ENCODE peak calls at places on chromosomes 5 and 9, in nine cellular contexts. One of them, this sample, is unnamed.

GRCh38 chr9:8366161-8366926 is 566.8 kb upstream of the DMAC1 start:
- DNase-seq in stomach: no peak
- DNase-seq in K562: no peak
- DNase-seq in transverse colon: no peak
- DNase-seq in GM12878: no peak
- DNase-seq in endothelial cell of umbilical vein: peak; percentile 88
- DNase-seq in upper lobe of left lung: no peak
- DNase-seq in spleen: no peak
- DNase-seq in breast epithelium: no peak
- DNase-seq in this sample: no peak

GRCh38 chr9:16828335-16829281 is 41.9 kb downstream of the BNC2 start:
- DNase-seq in stomach: no peak
- DNase-seq in GM12878: no peak
- DNase-seq in endothelial cell of umbilical vein: peak; percentile 28
- DNase-seq in K562: no peak
- DNase-seq in transverse colon: peak; percentile 18
- DNase-seq in breast epithelium: no peak
- DNase-seq in upper lobe of left lung: peak; percentile 68
- DNase-seq in spleen: no peak
- DNase-seq in this sample: peak; percentile 78

GRCh38 chr5:143405063-143405746 is 1.7 kb upstream of the NR3C1 start:
- DNase-seq in upper lobe of left lung: peak; percentile 96
- DNase-seq in GM12878: no peak
- DNase-seq in K562: peak; percentile 67
- DNase-seq in transverse colon: peak; percentile 87
- DNase-seq in stomach: peak; percentile 84
- DNase-seq in breast epithelium: peak; percentile 82
- DNase-seq in endothelial cell of umbilical vein: peak; percentile 80
- DNase-seq in spleen: peak; percentile 97
- DNase-seq in this sample: peak; percentile 92

GRCh38 chr5:5025774-5026406 is 114.2 kb upstream of the ADAMTS16 start:
- DNase-seq in breast epithelium: no peak
- DNase-seq in GM12878: no peak
- DNase-seq in upper lobe of left lung: no peak
- DNase-seq in spleen: no peak
- DNase-seq in transverse colon: no peak
- DNase-seq in endothelial cell of umbilical vein: no peak
- DNase-seq in K562: no peak
- DNase-seq in stomach: no peak
- DNase-seq in this sample: no peak

GRCh38 chr5:142677212-142677611 is 8.7 kb downstream of the FGF1 start:
- DNase-seq in stomach: no peak
- DNase-seq in upper lobe of left lung: no peak
- DNase-seq in GM12878: no peak
- DNase-seq in transverse colon: no peak
- DNase-seq in endothelial cell of umbilical vein: no peak
- DNase-seq in K562: no peak
- DNase-seq in breast epithelium: no peak
- DNase-seq in spleen: no peak
- DNase-seq in this sample: no peak

GRCh38 chr9:21085010-21085409 is 7.3 kb upstream of the IFNB1 start:
- DNase-seq in breast epithelium: no peak
- DNase-seq in endothelial cell of umbilical vein: no peak
- DNase-seq in K562: no peak
- DNase-seq in stomach: no peak
- DNase-seq in upper lobe of left lung: no peak
- DNase-seq in spleen: no peak
- DNase-seq in GM12878: no peak
- DNase-seq in transverse colon: no peak
- DNase-seq in this sample: no peak

GRCh38 chr9:24846248-24846912 is 300.7 kb upstream of the IZUMO3 start:
- DNase-seq in stomach: no peak
- DNase-seq in endothelial cell of umbilical vein: no peak
- DNase-seq in K562: no peak
- DNase-seq in spleen: no peak
- DNase-seq in GM12878: no peak
- DNase-seq in breast epithelium: no peak
- DNase-seq in transverse colon: no peak
- DNase-seq in upper lobe of left lung: no peak
- DNase-seq in this sample: no peak

GRCh38 chr9:101991926-101992325 is 253.5 kb upstream of the GRIN3A start:
- DNase-seq in K562: no peak
- DNase-seq in stomach: no peak
- DNase-seq in transverse colon: no peak
- DNase-seq in endothelial cell of umbilical vein: no peak
- DNase-seq in spleen: no peak
- DNase-seq in breast epithelium: no peak
- DNase-seq in GM12878: no peak
- DNase-seq in upper lobe of left lung: no peak
- DNase-seq in this sample: no peak

GRCh38 chr9:76206821-76207220 is 187.4 kb downstream of the RFK start:
- DNase-seq in spleen: no peak
- DNase-seq in GM12878: no peak
- DNase-seq in transverse colon: no peak
- DNase-seq in endothelial cell of umbilical vein: no peak
- DNase-seq in stomach: no peak
- DNase-seq in K562: no peak
- DNase-seq in upper lobe of left lung: no peak
- DNase-seq in breast epithelium: no peak
- DNase-seq in this sample: no peak

GRCh38 chr5:73938280-73938937 is 312.4 kb downstream of the ARHGEF28 start:
- DNase-seq in endothelial cell of umbilical vein: peak; percentile 55
- DNase-seq in upper lobe of left lung: no peak
- DNase-seq in spleen: no peak
- DNase-seq in breast epithelium: peak; percentile 67
- DNase-seq in K562: no peak
- DNase-seq in GM12878: no peak
- DNase-seq in stomach: no peak
- DNase-seq in transverse colon: no peak
- DNase-seq in this sample: no peak

GRCh38 chr9:132154925-132155324 is 6.9 kb upstream of the NTNG2 start:
- DNase-seq in upper lobe of left lung: no peak
- DNase-seq in breast epithelium: no peak
- DNase-seq in GM12878: no peak
- DNase-seq in transverse colon: no peak
- DNase-seq in stomach: no peak
- DNase-seq in K562: peak; percentile 23
- DNase-seq in spleen: no peak
- DNase-seq in endothelial cell of umbilical vein: no peak
- DNase-seq in this sample: no peak

GRCh38 chr5:142783601-142784291 is 13.6 kb downstream of the ARHGAP26 start:
- DNase-seq in endothelial cell of umbilical vein: no peak
- DNase-seq in K562: no peak
- DNase-seq in GM12878: peak; percentile 52
- DNase-seq in spleen: no peak
- DNase-seq in stomach: no peak
- DNase-seq in breast epithelium: no peak
- DNase-seq in transverse colon: no peak
- DNase-seq in upper lobe of left lung: peak; percentile 19
- DNase-seq in this sample: peak; percentile 75

GRCh38 chr9:98149422-98149821 is 30.4 kb upstream of the TRIM14 start:
- DNase-seq in stomach: no peak
- DNase-seq in K562: no peak
- DNase-seq in spleen: no peak
- DNase-seq in transverse colon: no peak
- DNase-seq in GM12878: no peak
- DNase-seq in endothelial cell of umbilical vein: no peak
- DNase-seq in breast epithelium: no peak
- DNase-seq in upper lobe of left lung: no peak
- DNase-seq in this sample: no peak

GRCh38 chr5:39800202-39800601 is 375.4 kb upstream of the DAB2 start:
- DNase-seq in K562: no peak
- DNase-seq in transverse colon: no peak
- DNase-seq in spleen: no peak
- DNase-seq in breast epithelium: no peak
- DNase-seq in upper lobe of left lung: no peak
- DNase-seq in GM12878: no peak
- DNase-seq in stomach: no peak
- DNase-seq in endothelial cell of umbilical vein: no peak
- DNase-seq in this sample: no peak

GRCh38 chr5:168218746-168219145 is 72.7 kb upstream of the WWC1 start:
- DNase-seq in stomach: no peak
- DNase-seq in transverse colon: no peak
- DNase-seq in breast epithelium: no peak
- DNase-seq in upper lobe of left lung: no peak
- DNase-seq in K562: no peak
- DNase-seq in spleen: no peak
- DNase-seq in GM12878: no peak
- DNase-seq in endothelial cell of umbilical vein: no peak
- DNase-seq in this sample: no peak

GRCh38 chr5:147403659-147404640 is 105.9 kb downstream of the DPYSL3 start:
- DNase-seq in K562: no peak
- DNase-seq in endothelial cell of umbilical vein: peak; percentile 96
- DNase-seq in upper lobe of left lung: peak; percentile 50
- DNase-seq in stomach: no peak
- DNase-seq in spleen: no peak
- DNase-seq in transverse colon: peak; percentile 32
- DNase-seq in GM12878: peak; percentile 63
- DNase-seq in breast epithelium: no peak
- DNase-seq in this sample: peak; percentile 93

DNA sequence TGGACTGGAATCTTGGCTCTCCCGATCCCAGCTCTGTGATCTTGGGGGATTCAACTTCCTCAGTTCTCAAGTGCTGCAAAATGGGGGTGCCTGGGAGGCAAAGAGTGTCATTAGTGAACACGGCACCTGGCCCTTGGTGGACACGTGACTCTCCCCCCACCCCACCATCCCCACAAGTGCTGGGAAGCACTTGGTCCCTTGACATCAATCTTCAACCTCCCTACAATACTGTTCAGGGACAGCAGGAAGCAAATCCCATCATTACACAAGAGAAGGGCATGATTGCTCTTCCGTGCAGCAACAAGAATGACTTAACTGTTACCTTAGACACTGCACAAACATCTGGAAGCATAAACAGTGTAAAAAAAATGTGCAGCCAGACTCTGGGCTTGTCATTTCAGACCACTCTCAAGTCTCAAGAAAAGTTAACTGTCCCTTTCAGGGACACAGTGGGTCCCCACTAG is 61.4 kb downstream of the PSMB7 start:
- DNase-seq in endothelial cell of umbilical vein: no peak
- DNase-seq in stomach: no peak
- DNase-seq in spleen: peak; percentile 29
- DNase-seq in GM12878: no peak
- DNase-seq in transverse colon: no peak
- DNase-seq in upper lobe of left lung: no peak
- DNase-seq in breast epithelium: no peak
- DNase-seq in K562: no peak
- DNase-seq in this sample: peak; percentile 50
- H3K4me3 ChIP-seq in endothelial cell of umbilical vein: no peak overlapping the region
- H3K4me3 ChIP-seq in stomach: no peak overlapping the region
- H3K4me3 ChIP-seq in spleen: no peak overlapping the region
- H3K4me3 ChIP-seq in GM12878: no peak overlapping the region
- H3K4me3 ChIP-seq in transverse colon: no peak overlapping the region
- H3K4me3 ChIP-seq in upper lobe of left lung: no peak overlapping the region
- H3K4me3 ChIP-seq in breast epithelium: no peak overlapping the region
- H3K4me3 ChIP-seq in K562: no peak overlapping the region
- H3K4me3 ChIP-seq in this sample: no peak overlapping the region

DNA sequence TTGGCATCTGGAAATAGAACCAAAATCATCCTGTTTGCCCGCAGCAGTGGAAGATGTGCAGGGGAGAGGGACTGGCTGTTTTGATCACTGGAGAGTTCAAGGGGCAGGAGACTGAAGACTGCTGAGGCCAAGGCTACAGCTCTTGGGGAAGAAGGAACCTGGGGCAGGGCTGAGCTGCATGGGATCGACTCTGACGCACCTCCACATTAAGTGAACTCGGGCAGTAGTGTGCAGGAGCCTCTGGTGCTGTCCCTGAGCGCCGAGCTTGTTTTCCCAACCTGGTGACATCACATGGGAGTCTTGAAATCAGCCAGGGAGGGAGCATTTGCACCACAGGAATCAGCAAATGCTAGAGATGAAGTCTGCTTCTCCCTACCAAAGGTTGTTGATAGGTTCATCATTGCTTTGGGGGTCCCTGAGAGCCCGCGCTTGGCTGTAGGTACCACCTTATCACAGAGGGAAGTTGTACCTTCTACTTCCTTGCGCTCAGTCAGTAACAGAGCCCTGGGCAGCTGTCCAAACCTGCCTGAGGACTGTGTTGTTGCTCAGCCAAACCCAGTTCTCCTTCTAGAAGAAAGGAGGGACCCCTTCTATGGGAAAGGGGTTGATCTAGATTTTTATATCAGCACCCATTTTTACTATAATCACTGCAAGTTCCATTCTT is 52.3 kb upstream of the CTSL start:
- DNase-seq in transverse colon: no peak
- DNase-seq in upper lobe of left lung: no peak
- DNase-seq in K562: no peak
- DNase-seq in GM12878: no peak
- DNase-seq in stomach: peak; percentile 70
- DNase-seq in breast epithelium: no peak
- DNase-seq in spleen: no peak
- DNase-seq in endothelial cell of umbilical vein: no peak
- DNase-seq in this sample: no peak
- TF ChIP-seq POLR2AphosphoS5 in transverse colon: no peak
- TF ChIP-seq POLR2AphosphoS5 in upper lobe of left lung: no peak
- TF ChIP-seq POLR2AphosphoS5 in K562: no peak
- TF ChIP-seq POLR2AphosphoS5 in GM12878: no peak
- TF ChIP-seq POLR2AphosphoS5 in stomach: no peak
- TF ChIP-seq POLR2AphosphoS5 in breast epithelium: no peak
- TF ChIP-seq POLR2AphosphoS5 in spleen: no peak
- TF ChIP-seq POLR2AphosphoS5 in endothelial cell of umbilical vein: no peak
- TF ChIP-seq POLR2AphosphoS5 in this sample: no peak

GRCh38 chr5:55821731-55822512 is 29.2 kb upstream of the IL31RA start:
- DNase-seq in stomach: peak; percentile 35
- DNase-seq in spleen: peak; percentile 77
- DNase-seq in GM12878: no peak
- DNase-seq in breast epithelium: no peak
- DNase-seq in endothelial cell of umbilical vein: peak; percentile 21
- DNase-seq in K562: peak; percentile 8
- DNase-seq in transverse colon: no peak
- DNase-seq in upper lobe of left lung: peak; percentile 87
- DNase-seq in this sample: no peak
- H3K4me3 ChIP-seq in stomach: peak overlapping the region; percentile 42
- H3K4me3 ChIP-seq in spleen: peak overlapping the region; percentile 13
- H3K4me3 ChIP-seq in GM12878: no peak overlapping the region
- H3K4me3 ChIP-seq in breast epithelium: peak overlapping the region; percentile 41
- H3K4me3 ChIP-seq in endothelial cell of umbilical vein: peak overlapping the region; percentile 52
- H3K4me3 ChIP-seq in K562: no peak overlapping the region
- H3K4me3 ChIP-seq in transverse colon: no peak overlapping the region
- H3K4me3 ChIP-seq in upper lobe of left lung: peak overlapping the region; percentile 36
- H3K4me3 ChIP-seq in this sample: peak overlapping the region; percentile 44

DNA sequence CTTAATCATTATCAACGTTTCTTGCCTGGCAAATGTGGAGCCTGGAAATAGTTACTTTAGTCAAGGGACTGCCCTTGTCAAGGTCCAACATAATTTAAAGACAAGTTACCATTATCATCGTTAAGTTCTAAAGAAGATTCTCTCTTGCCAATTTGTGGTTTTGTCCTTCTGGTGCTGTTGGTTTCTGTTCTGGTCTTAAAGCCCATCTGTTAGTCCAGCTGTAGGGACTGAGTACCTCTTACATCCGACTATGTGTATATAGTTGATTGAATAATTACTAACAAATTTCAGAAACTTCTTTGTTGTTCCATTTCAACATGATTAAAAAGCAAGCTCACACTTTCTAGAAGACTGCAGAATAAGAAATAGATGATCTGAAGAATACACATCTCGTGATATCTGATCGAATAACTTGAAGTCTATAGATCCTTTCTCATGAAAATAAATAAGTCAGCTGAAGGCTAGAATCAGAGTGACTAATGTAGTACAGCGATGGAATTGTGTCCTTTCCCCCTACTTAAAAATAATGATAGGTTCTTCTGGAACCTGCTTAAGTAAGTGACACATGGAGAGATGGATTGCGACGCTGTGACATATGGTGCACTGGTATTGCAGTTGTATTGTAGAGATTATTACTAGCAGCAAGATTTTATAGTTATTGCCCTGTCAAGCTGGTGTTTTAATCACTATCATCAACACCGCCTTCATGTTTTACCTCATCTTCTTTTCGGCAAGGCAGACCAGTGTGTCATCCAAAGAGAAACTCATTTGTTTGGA is 1855.1 kb downstream of the MAT2B start:
- DNase-seq in endothelial cell of umbilical vein: no peak
- DNase-seq in spleen: no peak
- DNase-seq in stomach: no peak
- DNase-seq in GM12878: no peak
- DNase-seq in K562: no peak
- DNase-seq in breast epithelium: no peak
- DNase-seq in upper lobe of left lung: no peak
- DNase-seq in transverse colon: no peak
- DNase-seq in this sample: no peak
- TF ChIP-seq POLR2AphosphoS5 in endothelial cell of umbilical vein: no peak
- TF ChIP-seq POLR2AphosphoS5 in spleen: no peak
- TF ChIP-seq POLR2AphosphoS5 in stomach: no peak
- TF ChIP-seq POLR2AphosphoS5 in GM12878: no peak
- TF ChIP-seq POLR2AphosphoS5 in K562: no peak
- TF ChIP-seq POLR2AphosphoS5 in breast epithelium: no peak
- TF ChIP-seq POLR2AphosphoS5 in upper lobe of left lung: no peak
- TF ChIP-seq POLR2AphosphoS5 in transverse colon: no peak
- TF ChIP-seq POLR2AphosphoS5 in this sample: no peak

This sample was measured in sigmoid colon.